ENCODE peak calls at places on chromosome 1, in ten cellular contexts. One of them, this sample, is unnamed.

GRCh38 chr1:18225236-18225904 is 117.8 kb downstream of the IGSF21 start:
- DNase-seq in fibroblast of mammary gland: no peak
- DNase-seq in HL-60: no peak
- DNase-seq in coronary artery: no peak
- DNase-seq in thoracic aorta: no peak
- DNase-seq in GM06990: no peak
- DNase-seq in A549: no peak
- DNase-seq in kidney: peak
- DNase-seq in upper lobe of right lung: no peak
- DNase-seq in AG09309: no peak
- DNase-seq in this sample: no peak

GRCh38 chr1:91891969-91892368 is 6.0 kb upstream of the TGFBR3 start:
- DNase-seq in fibroblast of mammary gland: peak
- DNase-seq in HL-60: no peak
- DNase-seq in kidney: no peak
- DNase-seq in coronary artery: no peak
- DNase-seq in A549: no peak
- DNase-seq in upper lobe of right lung: no peak
- DNase-seq in AG09309: no peak
- DNase-seq in GM06990: no peak
- DNase-seq in thoracic aorta: no peak
- DNase-seq in this sample: no peak

GRCh38 chr1:171221665-171222591 is 26.4 kb upstream of the FMO1 start:
- DNase-seq in A549: no peak
- DNase-seq in kidney: peak
- DNase-seq in fibroblast of mammary gland: no peak
- DNase-seq in upper lobe of right lung: no peak
- DNase-seq in AG09309: no peak
- DNase-seq in HL-60: no peak
- DNase-seq in coronary artery: no peak
- DNase-seq in GM06990: no peak
- DNase-seq in thoracic aorta: no peak
- DNase-seq in this sample: no peak

GRCh38 chr1:234169161-234169849 is 204.0 kb upstream of the COA6 start:
- DNase-seq in A549: no peak
- DNase-seq in kidney: no peak
- DNase-seq in upper lobe of right lung: no peak
- DNase-seq in HL-60: no peak
- DNase-seq in coronary artery: peak
- DNase-seq in AG09309: no peak
- DNase-seq in thoracic aorta: no peak
- DNase-seq in fibroblast of mammary gland: no peak
- DNase-seq in GM06990: no peak
- DNase-seq in this sample: no peak

GRCh38 chr1:234643111-234643849 is 33.3 kb upstream of the IRF2BP2 start:
- DNase-seq in A549: no peak
- DNase-seq in thoracic aorta: no peak
- DNase-seq in GM06990: no peak
- DNase-seq in kidney: peak
- DNase-seq in fibroblast of mammary gland: no peak
- DNase-seq in AG09309: no peak
- DNase-seq in upper lobe of right lung: peak
- DNase-seq in coronary artery: no peak
- DNase-seq in HL-60: no peak
- DNase-seq in this sample: peak

GRCh38 chr1:196660912-196661311 is 9.1 kb downstream of the CFH start:
- DNase-seq in kidney: no peak
- DNase-seq in upper lobe of right lung: no peak
- DNase-seq in coronary artery: no peak
- DNase-seq in thoracic aorta: no peak
- DNase-seq in AG09309: no peak
- DNase-seq in GM06990: no peak
- DNase-seq in A549: peak
- DNase-seq in fibroblast of mammary gland: peak
- DNase-seq in HL-60: no peak
- DNase-seq in this sample: peak

GRCh38 chr1:39085174-39085573 is 59.0 kb downstream of the NDUFS5 start:
- DNase-seq in kidney: no peak
- DNase-seq in upper lobe of right lung: no peak
- DNase-seq in fibroblast of mammary gland: no peak
- DNase-seq in thoracic aorta: no peak
- DNase-seq in GM06990: no peak
- DNase-seq in A549: no peak
- DNase-seq in coronary artery: no peak
- DNase-seq in HL-60: no peak
- DNase-seq in AG09309: no peak
- DNase-seq in this sample: no peak

GRCh38 chr1:238384381-238384780 is 493.7 kb upstream of the ZP4 start:
- DNase-seq in upper lobe of right lung: no peak
- DNase-seq in fibroblast of mammary gland: no peak
- DNase-seq in coronary artery: no peak
- DNase-seq in kidney: no peak
- DNase-seq in A549: no peak
- DNase-seq in HL-60: no peak
- DNase-seq in thoracic aorta: no peak
- DNase-seq in GM06990: no peak
- DNase-seq in AG09309: no peak
- DNase-seq in this sample: no peak

DNA sequence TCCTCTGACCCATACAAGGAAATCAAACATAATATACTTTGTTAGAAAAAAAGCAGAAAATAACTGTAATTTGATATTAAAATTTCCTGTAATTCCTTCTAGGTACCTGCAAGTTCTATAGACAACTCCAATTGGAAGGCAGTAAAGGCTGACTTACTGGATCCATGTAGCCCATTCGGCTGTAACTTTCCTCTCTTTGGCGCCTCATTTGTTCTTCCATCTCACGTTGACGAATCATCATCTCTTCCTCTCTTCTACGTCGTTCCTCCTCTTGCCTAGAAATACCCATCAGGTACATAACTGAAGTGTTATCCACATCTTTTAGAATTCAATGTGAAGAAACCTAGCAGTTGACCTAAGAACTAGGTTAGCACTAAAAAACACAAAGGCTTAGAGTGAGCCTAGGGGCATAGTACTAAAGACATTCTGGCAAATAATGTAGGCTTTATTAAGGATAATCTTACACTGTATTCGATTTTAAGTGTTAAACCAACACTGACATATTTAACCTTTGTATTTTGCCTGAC is 5.1 kb downstream of the SFPQ start:
- DNase-seq in AG09309: no peak
- DNase-seq in A549: no peak
- DNase-seq in GM06990: no peak
- DNase-seq in coronary artery: no peak
- DNase-seq in fibroblast of mammary gland: no peak
- DNase-seq in HL-60: no peak
- DNase-seq in kidney: no peak
- DNase-seq in upper lobe of right lung: no peak
- DNase-seq in thoracic aorta: no peak
- DNase-seq in this sample: no peak
- H3K4me3 ChIP-seq in AG09309: no peak
- H3K4me3 ChIP-seq in A549: no peak
- H3K4me3 ChIP-seq in GM06990: no peak
- H3K4me3 ChIP-seq in coronary artery: no peak
- H3K4me3 ChIP-seq in fibroblast of mammary gland: no peak
- H3K4me3 ChIP-seq in HL-60: no peak
- H3K4me3 ChIP-seq in kidney: no peak
- H3K4me3 ChIP-seq in upper lobe of right lung: no peak
- H3K4me3 ChIP-seq in thoracic aorta: no peak
- H3K4me3 ChIP-seq in this sample: no peak

DNA sequence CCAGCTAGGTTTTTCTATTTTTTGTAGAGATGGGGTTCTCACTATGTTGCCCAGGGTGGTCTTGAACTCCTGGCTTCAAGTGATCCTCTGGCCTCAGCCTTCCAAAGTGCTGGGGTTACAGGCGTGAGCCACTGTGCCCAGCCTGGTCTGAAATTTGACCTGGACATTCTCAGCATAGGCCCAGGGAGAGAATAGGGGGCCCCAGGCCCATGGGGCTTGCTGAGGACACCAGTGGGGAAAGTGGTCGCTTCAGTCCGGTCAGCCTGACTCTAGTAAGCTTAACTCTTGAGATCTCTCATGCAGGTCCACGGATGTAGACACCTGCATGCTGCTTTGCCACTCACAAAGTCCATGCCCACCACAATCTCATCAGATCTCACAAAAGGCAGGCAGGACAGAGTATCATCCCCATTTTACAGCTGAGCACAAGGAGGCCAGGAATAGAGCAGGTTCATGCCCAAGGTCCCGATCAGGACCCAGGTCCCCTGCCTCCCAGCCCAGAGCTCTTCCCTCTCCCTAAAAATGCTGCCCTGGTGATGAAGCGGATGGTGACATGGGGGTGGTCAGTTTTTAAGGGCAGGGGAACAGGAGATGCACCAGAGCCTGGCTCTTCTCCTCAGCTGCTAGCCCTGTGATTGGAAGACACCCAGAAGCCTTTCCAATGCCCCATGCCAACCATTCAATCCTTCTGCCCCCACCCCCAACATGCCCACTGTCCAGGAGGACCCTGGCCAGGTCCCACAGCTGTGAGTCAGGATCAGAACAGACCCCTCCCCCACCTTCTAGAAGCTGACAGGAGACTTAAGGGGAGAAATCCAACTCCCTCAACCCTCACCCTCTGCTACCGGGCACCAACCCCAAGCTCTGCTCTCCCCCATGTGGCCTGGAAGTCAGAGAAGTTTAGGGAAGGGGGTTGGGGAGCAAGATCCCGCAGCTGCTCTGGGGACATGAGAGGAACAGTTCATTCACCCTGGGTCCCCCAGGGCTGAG is 1.8 kb downstream of the FHL3 start:
- DNase-seq in HL-60: no peak
- DNase-seq in upper lobe of right lung: no peak
- DNase-seq in coronary artery: no peak
- DNase-seq in GM06990: no peak
- DNase-seq in thoracic aorta: no peak
- DNase-seq in AG09309: no peak
- DNase-seq in kidney: no peak
- DNase-seq in A549: no peak
- DNase-seq in fibroblast of mammary gland: peak
- DNase-seq in this sample: no peak
- H3K4me3 ChIP-seq in HL-60: peak
- H3K4me3 ChIP-seq in upper lobe of right lung: peak
- H3K4me3 ChIP-seq in coronary artery: peak
- H3K4me3 ChIP-seq in GM06990: peak
- H3K4me3 ChIP-seq in thoracic aorta: peak
- H3K4me3 ChIP-seq in AG09309: peak
- H3K4me3 ChIP-seq in kidney: peak
- H3K4me3 ChIP-seq in A549: peak
- H3K4me3 ChIP-seq in fibroblast of mammary gland: peak
- H3K4me3 ChIP-seq in this sample: no peak

GRCh38 chr1:11692899-11693590 is 1.5 kb downstream of the DRAXIN start:
- DNase-seq in A549: peak
- DNase-seq in coronary artery: no peak
- DNase-seq in AG09309: peak
- DNase-seq in HL-60: no peak
- DNase-seq in fibroblast of mammary gland: peak
- DNase-seq in upper lobe of right lung: no peak
- DNase-seq in GM06990: no peak
- DNase-seq in kidney: no peak
- DNase-seq in thoracic aorta: peak
- DNase-seq in this sample: peak

GRCh38 chr1:11691302-11691914 is at the start of gene DRAXIN:
- DNase-seq in upper lobe of right lung: no peak
- DNase-seq in GM06990: no peak
- DNase-seq in A549: no peak
- DNase-seq in HL-60: no peak
- DNase-seq in coronary artery: no peak
- DNase-seq in thoracic aorta: no peak
- DNase-seq in fibroblast of mammary gland: no peak
- DNase-seq in kidney: peak
- DNase-seq in AG09309: no peak
- DNase-seq in this sample: no peak

GRCh38 chr1:11693917-11694316 is 2.4 kb downstream of the DRAXIN start:
- DNase-seq in A549: no peak
- DNase-seq in kidney: no peak
- DNase-seq in thoracic aorta: no peak
- DNase-seq in HL-60: no peak
- DNase-seq in coronary artery: no peak
- DNase-seq in upper lobe of right lung: no peak
- DNase-seq in AG09309: no peak
- DNase-seq in fibroblast of mammary gland: no peak
- DNase-seq in GM06990: no peak
- DNase-seq in this sample: no peak

GRCh38 chr1:11690669-11691301 is 725 bp upstream of the DRAXIN start:
- DNase-seq in HL-60: no peak
- DNase-seq in fibroblast of mammary gland: no peak
- DNase-seq in AG09309: no peak
- DNase-seq in A549: no peak
- DNase-seq in kidney: no peak
- DNase-seq in coronary artery: no peak
- DNase-seq in thoracic aorta: no peak
- DNase-seq in upper lobe of right lung: no peak
- DNase-seq in GM06990: no peak
- DNase-seq in this sample: no peak

DNA sequence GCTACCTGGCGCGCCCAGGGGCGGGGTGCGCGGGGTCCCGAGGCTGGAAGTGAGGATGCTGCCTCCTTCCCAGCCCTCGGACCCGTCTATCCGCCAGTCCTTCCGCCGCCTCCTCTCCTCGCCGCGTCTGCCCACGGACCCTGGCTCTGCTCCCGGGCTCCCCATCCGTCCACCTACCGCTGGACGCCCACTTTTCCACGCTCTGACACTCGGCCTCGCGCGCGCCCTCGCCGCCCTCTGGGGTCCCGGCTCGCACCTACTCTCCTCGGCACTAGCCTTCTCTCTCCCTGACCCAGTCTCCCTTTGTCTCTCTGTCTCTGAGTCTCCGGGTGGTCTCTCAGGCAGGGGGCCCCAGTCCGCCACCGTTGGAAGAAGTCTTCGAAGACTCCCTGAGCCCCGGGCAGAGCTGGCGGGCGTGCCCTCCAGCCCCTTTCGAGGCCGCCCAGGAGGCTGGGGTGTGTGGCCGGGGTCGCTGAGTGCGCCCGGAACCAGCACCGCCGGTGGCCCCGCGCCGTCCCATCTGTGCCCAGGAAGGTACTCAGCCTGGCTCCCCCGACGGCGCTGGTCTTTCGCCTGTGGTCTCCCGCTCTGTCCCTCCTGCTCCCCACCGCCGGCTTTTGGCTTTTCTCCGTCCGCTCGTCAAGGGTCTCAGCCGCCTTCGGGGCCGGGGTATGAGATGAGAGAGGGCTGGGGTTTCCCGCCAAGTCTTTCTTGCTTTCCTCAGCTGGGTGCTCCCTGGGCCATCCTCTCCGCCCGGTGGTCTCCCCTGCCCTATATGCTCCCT is 610 bp downstream of the DRAXIN start:
- DNase-seq in kidney: no peak
- DNase-seq in AG09309: no peak
- DNase-seq in upper lobe of right lung: no peak
- DNase-seq in fibroblast of mammary gland: no peak
- DNase-seq in thoracic aorta: no peak
- DNase-seq in GM06990: no peak
- DNase-seq in HL-60: no peak
- DNase-seq in coronary artery: no peak
- DNase-seq in A549: no peak
- DNase-seq in this sample: no peak
- H3K4me3 ChIP-seq in kidney: no peak
- H3K4me3 ChIP-seq in AG09309: no peak
- H3K4me3 ChIP-seq in upper lobe of right lung: no peak
- H3K4me3 ChIP-seq in fibroblast of mammary gland: no peak
- H3K4me3 ChIP-seq in thoracic aorta: peak
- H3K4me3 ChIP-seq in GM06990: no peak
- H3K4me3 ChIP-seq in HL-60: no peak
- H3K4me3 ChIP-seq in coronary artery: peak
- H3K4me3 ChIP-seq in A549: peak
- H3K4me3 ChIP-seq in this sample: peak

GRCh38 chr1:61119085-61119484 is 36.7 kb downstream of the NFIA start:
- DNase-seq in A549: no peak
- DNase-seq in upper lobe of right lung: no peak
- DNase-seq in thoracic aorta: no peak
- DNase-seq in GM06990: no peak
- DNase-seq in HL-60: no peak
- DNase-seq in kidney: no peak
- DNase-seq in fibroblast of mammary gland: peak
- DNase-seq in coronary artery: no peak
- DNase-seq in AG09309: no peak
- DNase-seq in this sample: peak

GRCh38 chr1:61121631-61122030 is 39.3 kb downstream of the NFIA start:
- DNase-seq in coronary artery: no peak
- DNase-seq in AG09309: no peak
- DNase-seq in A549: no peak
- DNase-seq in upper lobe of right lung: no peak
- DNase-seq in GM06990: no peak
- DNase-seq in kidney: no peak
- DNase-seq in HL-60: no peak
- DNase-seq in fibroblast of mammary gland: no peak
- DNase-seq in thoracic aorta: no peak
- DNase-seq in this sample: no peak

GRCh38 chr1:61122389-61122788 is 40.0 kb downstream of the NFIA start:
- DNase-seq in kidney: no peak
- DNase-seq in fibroblast of mammary gland: no peak
- DNase-seq in thoracic aorta: no peak
- DNase-seq in A549: no peak
- DNase-seq in upper lobe of right lung: no peak
- DNase-seq in HL-60: no peak
- DNase-seq in AG09309: no peak
- DNase-seq in coronary artery: no peak
- DNase-seq in GM06990: no peak
- DNase-seq in this sample: no peak

GRCh38 chr1:61120998-61121397 is 38.6 kb downstream of the NFIA start:
- DNase-seq in coronary artery: no peak
- DNase-seq in A549: no peak
- DNase-seq in AG09309: no peak
- DNase-seq in upper lobe of right lung: no peak
- DNase-seq in kidney: no peak
- DNase-seq in HL-60: peak
- DNase-seq in fibroblast of mammary gland: peak
- DNase-seq in GM06990: no peak
- DNase-seq in thoracic aorta: no peak
- DNase-seq in this sample: peak

DNA sequence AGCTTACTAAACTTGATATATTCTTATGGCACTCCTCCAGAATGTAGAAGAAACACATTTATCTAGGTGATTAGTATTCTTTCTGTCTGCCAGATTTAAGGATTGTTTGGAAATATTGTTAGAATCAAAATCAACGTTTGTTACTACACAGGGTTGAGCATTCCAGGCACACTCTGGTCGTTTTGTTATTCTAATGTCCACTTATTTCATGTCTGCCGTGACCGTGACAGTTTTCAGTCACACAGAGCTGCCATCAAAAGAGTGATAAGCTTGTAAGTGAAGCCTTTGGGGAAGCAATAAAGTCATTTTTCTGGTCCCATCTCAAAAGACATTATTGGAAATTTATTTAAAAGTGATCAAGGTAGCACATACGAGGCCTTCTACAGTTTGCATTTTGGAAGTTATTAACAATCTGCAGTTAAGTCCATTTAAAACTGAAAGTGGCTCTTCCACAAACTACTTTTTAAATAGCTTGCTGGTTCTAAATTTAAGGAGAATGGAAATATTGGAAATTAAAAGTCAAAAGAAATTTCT is 38.0 kb downstream of the NFIA start:
- DNase-seq in HL-60: no peak
- DNase-seq in kidney: no peak
- DNase-seq in AG09309: no peak
- DNase-seq in coronary artery: no peak
- DNase-seq in fibroblast of mammary gland: no peak
- DNase-seq in A549: no peak
- DNase-seq in upper lobe of right lung: no peak
- DNase-seq in GM06990: no peak
- DNase-seq in thoracic aorta: no peak
- DNase-seq in this sample: no peak
- H3K4me3 ChIP-seq in HL-60: no peak
- H3K4me3 ChIP-seq in kidney: peak
- H3K4me3 ChIP-seq in AG09309: no peak
- H3K4me3 ChIP-seq in coronary artery: peak
- H3K4me3 ChIP-seq in fibroblast of mammary gland: no peak
- H3K4me3 ChIP-seq in A549: peak
- H3K4me3 ChIP-seq in upper lobe of right lung: peak
- H3K4me3 ChIP-seq in GM06990: no peak
- H3K4me3 ChIP-seq in thoracic aorta: peak
- H3K4me3 ChIP-seq in this sample: no peak